ENCODE peak calls at places on chromosomes 6 and 20, in four cellular contexts. O is BJ, G is breast epithelium, B is fibroblast of mammary gland. T is an unnamed sample.

GRCh38 chr6:43093361-43094289 is 17.5 kb downstream of the PTK7 start:
- DNase-seq in O (peak; percentile 62), G (peak; percentile 30), B (peak; percentile 94), T (peak; percentile 85)

GRCh38 chr6:140846518-140847277 is 1286.0 kb upstream of the GJE1 start:
- DNase-seq in O (peak; percentile 50), G (no peak), B (peak; percentile 87), T (peak; percentile 73)

GRCh38 chr6:35327349-35328027 is 14.9 kb upstream of the PPARD start:
- DNase-seq in G (no peak), O (no peak), B (peak; percentile 50), T (peak; percentile 46)

GRCh38 chr6:41283597-41283996 is 2.9 kb downstream of the TREM1 start:
- DNase-seq in O (no peak), G (no peak), B (no peak), T (no peak)

GRCh38 chr20:51547951-51548350 is 5.4 kb upstream of the NFATC2 start:
- DNase-seq in O (no peak), G (no peak), B (no peak), T (no peak)

GRCh38 chr6:17233531-17233930 is 47.6 kb upstream of the RBM24 start:
- DNase-seq in O (no peak), B (peak; percentile 57), G (no peak), T (peak; percentile 13)

GRCh38 chr6:142680308-142680707 is 264.7 kb downstream of the HIVEP2 start:
- DNase-seq in B (peak; percentile 22), O (no peak), G (peak; percentile 20), T (peak; percentile 18)

GRCh38 chr20:11660673-11661072 is 257.0 kb upstream of the BTBD3 start:
- DNase-seq in B (no peak), O (no peak), G (no peak), T (no peak)

GRCh38 chr6:154111025-154111424 is 72.0 kb downstream of the OPRM1 start:
- DNase-seq in B (no peak), G (no peak), O (no peak), T (peak; percentile 1)

GRCh38 chr20:38941726-38942389 is 15.6 kb downstream of the FAM83D start:
- DNase-seq in O (no peak), B (no peak), G (no peak), T (no peak)

GRCh38 chr20:38883081-38883980 is 42.9 kb upstream of the FAM83D start:
- DNase-seq in G (no peak), B (peak; percentile 42), O (no peak), T (peak; percentile 34)

GRCh38 chr6:150202404-150202803 is 59.6 kb downstream of the PPP1R14C start:
- DNase-seq in G (no peak), O (no peak), B (peak; percentile 14), T (no peak)

GRCh38 chr6:98832282-98833100 is 1.9 kb upstream of the POU3F2 start:
- DNase-seq in O (peak; percentile 11), G (no peak), B (peak; percentile 86), T (peak; percentile 68)

GRCh38 chr6:84774174-84775158 is 10.1 kb upstream of the TBX18 start:
- DNase-seq in O (no peak), G (no peak), B (peak; percentile 51), T (peak; percentile 80)

DNA sequence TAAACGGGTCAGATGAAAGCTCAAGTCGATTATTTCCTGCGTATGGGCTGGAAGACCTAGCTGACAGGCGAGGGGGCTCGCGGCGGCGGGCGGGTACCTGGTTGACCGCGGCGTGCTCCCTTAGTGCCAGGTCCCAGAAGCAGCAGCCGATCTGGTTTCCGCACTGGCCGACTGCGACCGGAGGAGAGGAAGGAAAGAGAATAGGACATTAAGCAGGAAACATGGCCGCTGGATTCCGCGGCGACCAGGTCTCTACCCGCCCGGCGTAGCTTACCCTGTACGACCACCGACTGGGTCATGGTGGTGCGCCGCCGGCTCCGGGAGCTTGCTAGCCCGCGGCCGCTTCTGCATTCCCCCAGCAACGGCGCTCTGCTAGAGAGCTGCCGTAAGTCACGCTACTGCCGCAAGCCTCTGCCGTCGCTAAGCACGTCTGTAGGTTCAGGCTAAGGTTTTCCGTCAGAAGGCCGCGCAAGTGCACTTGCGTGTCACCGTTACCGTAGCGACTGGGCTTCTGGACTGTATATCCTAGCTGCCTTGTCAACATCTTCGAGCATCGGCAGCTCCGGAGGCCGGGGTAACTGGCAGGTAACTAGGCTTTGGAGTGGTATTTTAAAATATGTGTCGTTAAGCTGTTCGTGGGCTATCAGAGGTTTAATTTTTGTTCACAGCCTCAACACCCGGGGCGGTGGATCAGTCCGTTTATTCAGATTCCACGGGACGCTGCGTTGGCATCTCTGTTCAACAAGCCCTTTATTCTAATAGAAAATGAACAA is at the start of the genes FAM229B and TUBE1:
- DNase-seq in O (peak; percentile 87), G (peak; percentile 90), B (peak; percentile 97), T (peak; percentile 97)
- TF ChIP-seq CTCF in O (peak; percentile 29), G (no peak), B (no peak), T (no peak)

GRCh38 chr6:10426781-10427279 is 12.0 kb upstream of the TFAP2A start:
- DNase-seq in B (no peak), O (no peak), G (no peak), T (no peak)
- H3K4me3 ChIP-seq in B (no peak overlapping the region), O (peak overlapping the region; percentile 46), G (peak overlapping the region; percentile 56), T (peak overlapping the region; percentile 53)

GRCh38 chr6:604579-604978 is 52.3 kb downstream of the HUS1B start:
- DNase-seq in B (no peak), O (no peak), G (no peak), T (no peak)

GRCh38 chr6:603265-603664 is 53.6 kb downstream of the HUS1B start:
- DNase-seq in G (no peak), B (no peak), O (no peak), T (no peak)

GRCh38 chr6:599946-600448 is 56.9 kb downstream of the HUS1B start:
- DNase-seq in G (no peak), B (no peak), O (no peak), T (no peak)
- TF ChIP-seq CTCF in G (no peak), B (no peak), O (no peak), T (no peak)

GRCh38 chr6:106381223-106381622 is 20.7 kb downstream of the CRYBG1 start:
- DNase-seq in G (no peak), O (no peak), B (no peak), T (no peak)
- H3K4me3 ChIP-seq in G (no peak overlapping the region), O (no peak overlapping the region), B (no peak overlapping the region), T (no peak overlapping the region)

GRCh38 chr20:8568068-8568467 is 436.0 kb downstream of the PLCB1 start:
- DNase-seq in B (peak; percentile 60), O (no peak), G (no peak), T (no peak)
- TF ChIP-seq CTCF in B (no peak), O (no peak), G (no peak), T (no peak)

DNA sequence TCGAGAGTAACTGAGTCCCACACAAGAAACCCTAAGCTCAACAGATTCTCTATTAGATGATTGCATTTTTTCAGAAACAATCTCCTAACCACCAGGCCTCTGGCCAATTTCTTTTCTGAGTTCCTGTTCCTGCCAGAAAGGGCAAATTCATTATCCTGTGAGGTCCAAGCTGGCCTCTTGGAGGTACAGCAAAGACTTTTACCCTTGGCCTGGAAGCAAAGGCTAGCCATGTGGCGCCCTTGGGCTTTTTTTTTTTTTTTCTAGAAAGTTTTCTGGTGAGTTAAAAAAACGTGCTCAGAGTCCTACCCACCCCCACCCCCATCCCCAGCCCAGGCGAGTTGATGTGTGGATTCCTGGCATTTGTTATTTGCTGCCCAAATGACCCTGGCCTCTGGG is 59.0 kb upstream of the EEF1A1 start:
- DNase-seq in O (peak; percentile 69), B (peak; percentile 97), G (peak; percentile 30), T (peak; percentile 86)
- H3K4me3 ChIP-seq in O (no peak overlapping the region), B (peak overlapping the region; percentile 24), G (peak overlapping the region; percentile 33), T (peak overlapping the region; percentile 6)

T was measured in foreskin fibroblast.